ENCODE peak calls at places on chromosomes 12 and 14, in five cellular contexts. G is T-helper 1 cell; T is stimulated activated CD4-positive, alpha-beta T cell treated with anti-CD3 and anti-CD28 coated beads, Interleukin-1b, Interleukin-23, amount 100 ng/mL, for 48 hours; K is NCI-H2081; Q is dermis microvascular lymphatic vessel endothelial cell. W is an unnamed sample.

GRCh38 chr12:24938341-24938740 is 10.6 kb downstream of the BCAT1 start:
- DNase-seq in T (no peak), G (no peak), K (no peak), Q (no peak), W (no peak)

GRCh38 chr14:21054123-21054767 is 3.4 kb upstream of the RNASE8 start:
- DNase-seq in T (no peak), K (no peak), G (no peak), Q (no peak), W (no peak)

GRCh38 chr12:97426485-97427116 is 36.0 kb upstream of the RMST start:
- DNase-seq in G (no peak), Q (no peak), K (no peak), T (no peak), W (no peak)

GRCh38 chr12:26109343-26109841 is 15.4 kb downstream of the BHLHE41 start:
- DNase-seq in Q (no peak), T (no peak), G (no peak), K (no peak), W (no peak)

GRCh38 chr12:124760548-124760947 is 103.1 kb downstream of the SCARB1 start:
- DNase-seq in T (no peak), G (no peak), Q (no peak), K (no peak), W (no peak)

GRCh38 chr14:68111733-68112270 is 292.2 kb downstream of the RAD51B start:
- DNase-seq in T (no peak), K (peak), G (no peak), Q (no peak), W (no peak)

GRCh38 chr12:53495903-53496751 is 3.1 kb downstream of the MAP3K12 start:
- DNase-seq in K (no peak), Q (no peak), G (no peak), T (no peak), W (no peak)

GRCh38 chr12:47863467-47863866 is 41.3 kb downstream of the VDR start:
- DNase-seq in G (no peak), T (no peak), K (no peak), Q (no peak), W (no peak)

GRCh38 chr14:70563869-70564268 is 29.1 kb upstream of the ADAM20 start:
- DNase-seq in G (no peak), K (no peak), Q (no peak), T (no peak), W (no peak)

GRCh38 chr12:112617191-112617505 is 174.4 kb upstream of the RPH3A start:
- DNase-seq in Q (no peak), K (no peak), T (no peak), G (no peak), W (no peak)